ENCODE peak calls at places on chromosome 11, in seven cellular contexts. T is A549, R is sigmoid colon, E is suprapubic skin, Z is upper lobe of left lung, Q is SK-N-SH, B is stomach. V is an unnamed sample.

GRCh38 chr11:5989203-5989602 is 2.4 kb upstream of the OR52L1 start:
- DNase-seq in Z (no peak), B (no peak), Q (no peak), T (no peak), R (no peak), E (no peak), V (no peak)

GRCh38 chr11:122204206-122204605 is 88.2 kb upstream of the BLID start:
- DNase-seq in Z (no peak), E (no peak), T (no peak), Q (no peak), B (no peak), R (no peak), V (no peak)

GRCh38 chr11:118565062-118565461 is 669 bp downstream of the IFT46 start:
- DNase-seq in E (no peak), R (no peak), Q (no peak), B (no peak), Z (no peak), T (no peak), V (peak)

GRCh38 chr11:11958403-11958802 is 50.0 kb downstream of the DKK3 start:
- DNase-seq in T (no peak), Q (no peak), B (no peak), E (no peak), Z (no peak), R (no peak), V (no peak)

GRCh38 chr11:104164028-104164520 is at the start of gene PDGFD:
- DNase-seq in R (peak), B (peak), Z (peak), E (peak), Q (peak), T (peak), V (peak)

GRCh38 chr11:78860720-78861422 is 286.2 kb upstream of the NARS2 start:
- DNase-seq in Z (no peak), R (no peak), B (no peak), T (no peak), Q (peak), E (no peak), V (no peak)

GRCh38 chr11:82936261-82936660 is 34.7 kb downstream of the DDIAS start:
- DNase-seq in R (no peak), B (no peak), Q (no peak), T (no peak), E (no peak), Z (no peak), V (no peak)

GRCh38 chr11:101706541-101706940 is 122.7 kb upstream of the TRPC6 start:
- DNase-seq in T (peak), E (no peak), Q (no peak), B (no peak), R (no peak), Z (no peak), V (no peak)

GRCh38 chr11:128906185-128907065 is 15.3 kb downstream of the KCNJ5 start:
- DNase-seq in B (no peak), R (no peak), T (no peak), E (no peak), Q (no peak), Z (peak), V (no peak)

GRCh38 chr11:114251797-114252327 is 44.3 kb upstream of the NNMT start:
- DNase-seq in R (peak), E (no peak), T (no peak), Q (peak), B (no peak), Z (no peak), V (peak)

GRCh38 chr11:117888140-117888561 is 11.7 kb upstream of the FXYD6 start:
- DNase-seq in Z (no peak), B (no peak), T (no peak), E (peak), Q (no peak), R (no peak), V (peak)

GRCh38 chr11:86954288-86955110 is 696 bp downstream of the FZD4 start:
- DNase-seq in Z (no peak), B (no peak), Q (peak), R (peak), T (peak), E (no peak), V (peak)

GRCh38 chr11:73969991-73970800 is 12.4 kb downstream of the UCP2 start:
- DNase-seq in T (no peak), R (no peak), E (no peak), Z (no peak), B (no peak), Q (peak), V (no peak)

GRCh38 chr11:110077866-110078325 is 15.3 kb upstream of the ZC3H12C start:
- DNase-seq in Q (no peak), R (no peak), T (no peak), E (no peak), B (no peak), Z (no peak), V (no peak)

GRCh38 chr11:126861796-126862195 is 138.8 kb downstream of the KIRREL3 start:
- DNase-seq in B (no peak), E (no peak), Q (no peak), Z (no peak), T (no peak), R (no peak), V (no peak)

GRCh38 chr11:126864934-126865333 is 135.6 kb downstream of the KIRREL3 start:
- DNase-seq in T (no peak), Q (no peak), B (no peak), R (no peak), Z (no peak), E (no peak), V (no peak)

GRCh38 chr11:126863294-126863997 is 137.1 kb downstream of the KIRREL3 start:
- DNase-seq in Z (no peak), R (no peak), B (no peak), E (no peak), T (no peak), Q (no peak), V (no peak)

GRCh38 chr11:126857860-126858808 is 142.4 kb downstream of the KIRREL3 start:
- DNase-seq in T (peak), Q (peak), E (no peak), R (no peak), Z (no peak), B (no peak), V (peak)

DNA sequence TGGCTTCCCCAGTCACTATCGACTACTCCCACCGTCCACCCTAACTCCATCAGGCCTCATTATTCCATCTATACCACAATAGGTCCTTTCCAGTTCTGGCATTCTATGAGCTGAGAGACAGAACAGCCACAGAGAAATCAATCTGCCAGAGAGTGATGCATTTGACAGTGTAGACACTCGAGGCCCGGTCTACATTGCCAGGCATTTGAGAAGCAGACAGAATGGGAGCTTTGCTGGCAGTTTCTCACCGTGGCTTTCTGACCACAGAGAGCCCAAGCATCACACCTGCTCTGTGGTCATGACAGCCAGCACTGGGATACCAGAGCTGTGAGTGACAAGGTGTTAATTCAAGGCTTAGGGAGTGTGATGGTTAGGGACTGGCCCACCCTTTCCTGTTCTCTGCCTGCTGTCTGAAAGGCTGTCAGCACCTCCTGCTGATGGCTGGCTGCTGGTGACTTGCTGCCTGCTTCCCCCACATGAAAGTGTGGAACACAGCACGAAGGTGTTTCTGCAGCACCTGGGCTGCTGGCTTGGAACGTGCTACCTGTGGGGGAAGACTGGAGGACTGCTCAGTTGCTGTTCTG is 137.8 kb downstream of the KIRREL3 start:
- DNase-seq in E (no peak), T (no peak), B (no peak), Q (no peak), R (no peak), Z (no peak), V (no peak)
- TF ChIP-seq EP300 in E (no peak), T (no peak), B (no peak), Q (no peak), R (no peak), Z (no peak), V (no peak)

GRCh38 chr11:92810423-92810822 is 159.0 kb upstream of the MTNR1B start:
- DNase-seq in B (no peak), R (no peak), Z (no peak), Q (no peak), E (no peak), T (no peak), V (no peak)
- TF ChIP-seq EP300 in B (no peak), R (no peak), Z (no peak), Q (no peak), E (no peak), T (no peak), V (no peak)

GRCh38 chr11:133934599-133935550 is 21.9 kb downstream of the IGSF9B start:
- DNase-seq in Q (peak), T (peak), Z (no peak), R (no peak), E (no peak), B (no peak), V (no peak)
- TF ChIP-seq EP300 in Q (no peak), T (no peak), Z (no peak), R (no peak), E (no peak), B (no peak), V (no peak)

GRCh38 chr11:77211594-77212251 is 83.7 kb downstream of the MYO7A start:
- DNase-seq in R (no peak), T (no peak), Q (no peak), B (no peak), Z (no peak), E (no peak), V (no peak)

GRCh38 chr11:77211040-77211451 is 83.0 kb downstream of the MYO7A start:
- DNase-seq in Q (peak), B (no peak), R (no peak), T (no peak), E (no peak), Z (no peak), V (peak)

GRCh38 chr11:77207618-77208313 is 79.7 kb downstream of the MYO7A start:
- DNase-seq in B (no peak), R (no peak), E (no peak), Z (no peak), Q (peak), T (no peak), V (no peak)

GRCh38 chr11:77208535-77208934 is 80.5 kb downstream of the MYO7A start:
- DNase-seq in T (no peak), Q (no peak), B (no peak), E (no peak), Z (no peak), R (no peak), V (no peak)

DNA sequence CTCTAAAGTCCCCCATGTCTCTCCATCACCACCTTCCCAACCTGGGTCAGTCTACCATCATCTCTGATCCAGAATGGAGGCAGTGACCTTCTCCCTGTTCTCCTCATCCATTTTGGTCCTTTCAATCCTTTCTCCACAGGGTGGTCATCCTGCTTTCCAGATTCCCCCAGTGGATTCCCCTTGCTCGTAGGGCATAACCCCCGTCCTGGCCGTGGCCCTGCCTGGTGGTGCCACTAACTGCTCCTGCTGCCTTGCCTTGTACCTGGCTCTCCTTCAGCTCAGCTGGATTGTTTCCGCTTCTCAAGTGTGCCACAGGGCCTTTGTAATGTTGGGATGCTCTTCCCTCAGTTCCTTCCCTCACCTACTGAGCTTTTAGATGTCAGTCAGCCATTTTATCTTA is 81.6 kb downstream of the MYO7A start:
- DNase-seq in E (no peak), B (no peak), Z (no peak), Q (no peak), R (no peak), T (no peak), V (no peak)
- TF ChIP-seq EP300 in E (no peak), B (no peak), Z (no peak), Q (no peak), R (no peak), T (no peak), V (no peak)

GRCh38 chr11:67432655-67433349 is 4.5 kb downstream of the RPS6KB2 start:
- DNase-seq in Q (no peak), T (no peak), E (no peak), B (no peak), Z (no peak), R (no peak), V (no peak)

GRCh38 chr11:67435031-67435726 is 2.3 kb downstream of the PTPRCAP start:
- DNase-seq in Q (no peak), T (no peak), E (no peak), R (no peak), B (no peak), Z (no peak), V (no peak)

GRCh38 chr11:67433536-67434394 is 3.7 kb downstream of the PTPRCAP start:
- DNase-seq in R (no peak), B (no peak), Z (no peak), Q (no peak), T (no peak), E (no peak), V (no peak)

GRCh38 chr11:67435727-67436458 is 1.6 kb downstream of the PTPRCAP start:
- DNase-seq in R (no peak), Z (no peak), Q (no peak), T (no peak), B (no peak), E (no peak), V (no peak)

DNA sequence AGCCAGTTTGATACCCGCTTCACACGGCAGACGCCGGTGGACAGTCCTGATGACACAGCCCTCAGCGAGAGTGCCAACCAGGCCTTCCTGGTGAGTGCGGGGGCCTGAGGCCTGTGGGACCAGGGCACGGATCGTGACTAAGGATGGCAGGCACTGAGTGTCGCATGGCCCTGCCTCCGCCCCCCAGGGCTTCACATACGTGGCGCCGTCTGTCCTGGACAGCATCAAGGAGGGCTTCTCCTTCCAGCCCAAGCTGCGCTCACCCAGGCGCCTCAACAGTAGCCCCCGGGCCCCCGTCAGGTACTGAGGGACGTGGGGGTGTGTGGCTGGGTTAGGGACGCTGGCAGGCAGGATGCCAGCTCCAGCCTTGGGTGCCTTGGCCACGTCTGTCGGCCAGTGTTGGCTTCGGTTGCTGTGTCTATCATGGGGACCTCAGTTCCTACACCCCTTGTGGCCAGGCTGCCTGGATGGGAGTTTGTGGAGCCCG is 3.0 kb downstream of the PTPRCAP start:
- DNase-seq in R (no peak), B (no peak), T (no peak), Z (no peak), E (no peak), Q (no peak), V (no peak)
- TF ChIP-seq EP300 in R (no peak), B (no peak), T (no peak), Z (no peak), E (no peak), Q (no peak), V (no peak)

DNA sequence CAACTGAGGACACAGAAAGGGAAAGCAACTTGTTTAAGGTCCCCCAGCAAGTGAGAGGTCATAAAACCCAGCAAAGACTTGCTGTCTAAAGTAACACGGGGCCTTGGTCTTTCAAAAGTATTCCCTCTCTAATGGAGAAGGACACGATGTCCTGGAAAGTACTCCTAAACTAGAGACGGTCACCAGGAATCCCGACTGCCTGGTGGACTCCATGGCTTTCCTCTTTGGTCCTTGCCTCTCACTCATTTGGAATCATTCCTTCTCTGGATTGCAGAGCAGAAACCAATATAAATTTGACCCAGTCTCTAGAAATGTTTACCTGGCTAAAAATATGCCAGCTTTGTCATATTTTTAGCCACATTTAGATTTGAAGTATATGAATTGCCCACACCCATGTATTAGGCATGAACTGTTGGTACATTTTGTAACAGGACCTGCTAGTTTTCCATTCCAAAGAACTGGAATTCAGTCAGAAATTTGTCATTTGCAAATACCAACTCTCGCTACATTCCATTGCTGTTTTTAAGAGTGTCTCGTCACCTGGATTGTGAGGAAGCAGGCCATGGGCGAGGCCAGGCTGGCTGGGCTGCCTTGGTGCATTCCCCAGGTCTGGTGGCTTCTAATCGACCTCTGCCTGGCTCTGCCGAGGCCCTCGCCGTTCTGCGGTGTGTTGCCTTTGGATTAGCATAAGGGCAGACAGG is 12.9 kb downstream of the NAV2 start:
- DNase-seq in Z (peak), E (no peak), Q (no peak), R (no peak), B (peak), T (no peak), V (no peak)
- TF ChIP-seq EP300 in Z (peak), E (no peak), Q (no peak), R (no peak), B (no peak), T (no peak), V (no peak)

GRCh38 chr11:105245781-105246315 is 106.3 kb upstream of the CARD18 start:
- DNase-seq in E (no peak), B (no peak), Z (no peak), Q (no peak), R (no peak), T (no peak), V (no peak)

GRCh38 chr11:105244157-105244820 is 104.7 kb upstream of the CARD18 start:
- DNase-seq in Z (peak), Q (no peak), T (peak), R (no peak), E (no peak), B (no peak), V (no peak)
- TF ChIP-seq EP300 in Z (peak), Q (peak), T (peak), R (peak), E (no peak), B (no peak), V (no peak)

V was measured in ovary.